ENCODE peak calls at places on chromosomes 11 and 22, in ten cellular contexts. One of them, this sample, is unnamed.

GRCh38 chr11:59943996-59944395 is 5.8 kb downstream of the OOSP1 start:
- DNase-seq in neuronal stem cell: no peak
- DNase-seq in tibial artery: no peak
- DNase-seq in activated T-cell treated with anti-CD3 and anti-CD28 coated beads for 48 hours: no peak
- DNase-seq in amniotic stem cell: no peak
- DNase-seq in HT1080: no peak
- DNase-seq in EL: no peak
- DNase-seq in T-helper 1 cell: no peak
- DNase-seq in anterior cingulate cortex: no peak
- DNase-seq in brain microvascular endothelial cell: no peak
- DNase-seq in this sample: no peak

GRCh38 chr11:97964332-97965004 is 1056.3 kb upstream of the CNTN5 start:
- DNase-seq in activated T-cell treated with anti-CD3 and anti-CD28 coated beads for 48 hours: no peak
- DNase-seq in HT1080: no peak
- DNase-seq in amniotic stem cell: no peak
- DNase-seq in EL: no peak
- DNase-seq in neuronal stem cell: no peak
- DNase-seq in tibial artery: no peak
- DNase-seq in brain microvascular endothelial cell: no peak
- DNase-seq in T-helper 1 cell: no peak
- DNase-seq in anterior cingulate cortex: no peak
- DNase-seq in this sample: no peak

GRCh38 chr11:126332221-126332711 is 23.2 kb upstream of the ST3GAL4 start:
- DNase-seq in activated T-cell treated with anti-CD3 and anti-CD28 coated beads for 48 hours: no peak
- DNase-seq in T-helper 1 cell: no peak
- DNase-seq in neuronal stem cell: no peak
- DNase-seq in EL: peak
- DNase-seq in HT1080: peak
- DNase-seq in anterior cingulate cortex: no peak
- DNase-seq in brain microvascular endothelial cell: peak
- DNase-seq in amniotic stem cell: peak
- DNase-seq in tibial artery: peak
- DNase-seq in this sample: no peak

GRCh38 chr22:29079218-29079901 is 6.5 kb downstream of the KREMEN1 start:
- DNase-seq in amniotic stem cell: no peak
- DNase-seq in activated T-cell treated with anti-CD3 and anti-CD28 coated beads for 48 hours: no peak
- DNase-seq in HT1080: no peak
- DNase-seq in brain microvascular endothelial cell: no peak
- DNase-seq in EL: no peak
- DNase-seq in T-helper 1 cell: no peak
- DNase-seq in neuronal stem cell: no peak
- DNase-seq in tibial artery: no peak
- DNase-seq in anterior cingulate cortex: no peak
- DNase-seq in this sample: no peak

GRCh38 chr22:47275479-47276218 is 513.2 kb downstream of the TBC1D22A start:
- DNase-seq in HT1080: no peak
- DNase-seq in tibial artery: no peak
- DNase-seq in amniotic stem cell: no peak
- DNase-seq in activated T-cell treated with anti-CD3 and anti-CD28 coated beads for 48 hours: no peak
- DNase-seq in brain microvascular endothelial cell: no peak
- DNase-seq in neuronal stem cell: no peak
- DNase-seq in EL: no peak
- DNase-seq in anterior cingulate cortex: no peak
- DNase-seq in T-helper 1 cell: no peak
- DNase-seq in this sample: no peak

GRCh38 chr11:5383576-5383975 is at the start of gene OR51M1:
- DNase-seq in neuronal stem cell: no peak
- DNase-seq in anterior cingulate cortex: no peak
- DNase-seq in activated T-cell treated with anti-CD3 and anti-CD28 coated beads for 48 hours: no peak
- DNase-seq in amniotic stem cell: no peak
- DNase-seq in T-helper 1 cell: no peak
- DNase-seq in HT1080: no peak
- DNase-seq in tibial artery: no peak
- DNase-seq in brain microvascular endothelial cell: no peak
- DNase-seq in EL: no peak
- DNase-seq in this sample: no peak

GRCh38 chr22:48185071-48185470 is 1422.6 kb downstream of the TBC1D22A start:
- DNase-seq in amniotic stem cell: no peak
- DNase-seq in EL: no peak
- DNase-seq in brain microvascular endothelial cell: no peak
- DNase-seq in anterior cingulate cortex: no peak
- DNase-seq in T-helper 1 cell: no peak
- DNase-seq in neuronal stem cell: no peak
- DNase-seq in HT1080: no peak
- DNase-seq in tibial artery: no peak
- DNase-seq in activated T-cell treated with anti-CD3 and anti-CD28 coated beads for 48 hours: no peak
- DNase-seq in this sample: no peak

GRCh38 chr22:37552560-37553163 is 7.6 kb upstream of the CDC42EP1 start:
- DNase-seq in anterior cingulate cortex: no peak
- DNase-seq in HT1080: peak
- DNase-seq in amniotic stem cell: no peak
- DNase-seq in brain microvascular endothelial cell: no peak
- DNase-seq in EL: peak
- DNase-seq in neuronal stem cell: peak
- DNase-seq in tibial artery: no peak
- DNase-seq in activated T-cell treated with anti-CD3 and anti-CD28 coated beads for 48 hours: no peak
- DNase-seq in T-helper 1 cell: no peak
- DNase-seq in this sample: no peak

GRCh38 chr11:118659314-118659939 is 20.0 kb downstream of the TREH start:
- DNase-seq in T-helper 1 cell: peak
- DNase-seq in neuronal stem cell: peak
- DNase-seq in EL: peak
- DNase-seq in HT1080: peak
- DNase-seq in anterior cingulate cortex: peak
- DNase-seq in amniotic stem cell: peak
- DNase-seq in brain microvascular endothelial cell: peak
- DNase-seq in activated T-cell treated with anti-CD3 and anti-CD28 coated beads for 48 hours: peak
- DNase-seq in tibial artery: peak
- DNase-seq in this sample: peak

GRCh38 chr11:313787-314547 is at the start of gene IFITM1:
- DNase-seq in anterior cingulate cortex: no peak
- DNase-seq in neuronal stem cell: no peak
- DNase-seq in activated T-cell treated with anti-CD3 and anti-CD28 coated beads for 48 hours: no peak
- DNase-seq in amniotic stem cell: peak
- DNase-seq in tibial artery: no peak
- DNase-seq in T-helper 1 cell: no peak
- DNase-seq in HT1080: peak
- DNase-seq in EL: peak
- DNase-seq in brain microvascular endothelial cell: no peak
- DNase-seq in this sample: no peak

GRCh38 chr22:22878801-22879674 is 8.6 kb upstream of the IGLL5 start:
- DNase-seq in activated T-cell treated with anti-CD3 and anti-CD28 coated beads for 48 hours: no peak
- DNase-seq in amniotic stem cell: no peak
- DNase-seq in neuronal stem cell: no peak
- DNase-seq in EL: no peak
- DNase-seq in anterior cingulate cortex: no peak
- DNase-seq in T-helper 1 cell: no peak
- DNase-seq in brain microvascular endothelial cell: no peak
- DNase-seq in tibial artery: no peak
- DNase-seq in HT1080: no peak
- DNase-seq in this sample: no peak

GRCh38 chr22:38758276-38758945 is 2.6 kb upstream of the SUN2 start:
- DNase-seq in EL: no peak
- DNase-seq in HT1080: no peak
- DNase-seq in T-helper 1 cell: peak
- DNase-seq in activated T-cell treated with anti-CD3 and anti-CD28 coated beads for 48 hours: peak
- DNase-seq in amniotic stem cell: no peak
- DNase-seq in neuronal stem cell: no peak
- DNase-seq in tibial artery: no peak
- DNase-seq in brain microvascular endothelial cell: no peak
- DNase-seq in anterior cingulate cortex: no peak
- DNase-seq in this sample: no peak

GRCh38 chr22:48980409-48980808 is 847.3 kb downstream of the BRD1 start:
- DNase-seq in HT1080: no peak
- DNase-seq in activated T-cell treated with anti-CD3 and anti-CD28 coated beads for 48 hours: no peak
- DNase-seq in EL: no peak
- DNase-seq in anterior cingulate cortex: no peak
- DNase-seq in brain microvascular endothelial cell: no peak
- DNase-seq in tibial artery: no peak
- DNase-seq in T-helper 1 cell: no peak
- DNase-seq in amniotic stem cell: no peak
- DNase-seq in neuronal stem cell: no peak
- DNase-seq in this sample: no peak

GRCh38 chr11:35214792-35215193 is 75.8 kb downstream of the CD44 start:
- DNase-seq in EL: peak
- DNase-seq in brain microvascular endothelial cell: peak
- DNase-seq in anterior cingulate cortex: no peak
- DNase-seq in activated T-cell treated with anti-CD3 and anti-CD28 coated beads for 48 hours: peak
- DNase-seq in tibial artery: no peak
- DNase-seq in neuronal stem cell: no peak
- DNase-seq in HT1080: peak
- DNase-seq in amniotic stem cell: peak
- DNase-seq in T-helper 1 cell: no peak
- DNase-seq in this sample: peak

GRCh38 chr11:110023711-110024110 is 69.5 kb upstream of the ZC3H12C start:
- DNase-seq in anterior cingulate cortex: no peak
- DNase-seq in amniotic stem cell: no peak
- DNase-seq in T-helper 1 cell: no peak
- DNase-seq in EL: no peak
- DNase-seq in activated T-cell treated with anti-CD3 and anti-CD28 coated beads for 48 hours: no peak
- DNase-seq in neuronal stem cell: no peak
- DNase-seq in brain microvascular endothelial cell: no peak
- DNase-seq in HT1080: no peak
- DNase-seq in tibial artery: no peak
- DNase-seq in this sample: no peak

GRCh38 chr11:78560066-78560597 is 14.5 kb downstream of the NARS2 start:
- DNase-seq in tibial artery: no peak
- DNase-seq in anterior cingulate cortex: no peak
- DNase-seq in amniotic stem cell: no peak
- DNase-seq in T-helper 1 cell: no peak
- DNase-seq in HT1080: no peak
- DNase-seq in activated T-cell treated with anti-CD3 and anti-CD28 coated beads for 48 hours: no peak
- DNase-seq in EL: no peak
- DNase-seq in neuronal stem cell: no peak
- DNase-seq in brain microvascular endothelial cell: no peak
- DNase-seq in this sample: no peak

GRCh38 chr11:45093761-45094455 is 52.5 kb upstream of the PRDM11 start:
- DNase-seq in HT1080: no peak
- DNase-seq in EL: no peak
- DNase-seq in neuronal stem cell: no peak
- DNase-seq in T-helper 1 cell: no peak
- DNase-seq in tibial artery: no peak
- DNase-seq in amniotic stem cell: no peak
- DNase-seq in anterior cingulate cortex: no peak
- DNase-seq in activated T-cell treated with anti-CD3 and anti-CD28 coated beads for 48 hours: no peak
- DNase-seq in brain microvascular endothelial cell: no peak
- DNase-seq in this sample: no peak

GRCh38 chr11:95897731-95898130 is 26.2 kb downstream of the MTMR2 start:
- DNase-seq in T-helper 1 cell: no peak
- DNase-seq in EL: no peak
- DNase-seq in anterior cingulate cortex: no peak
- DNase-seq in amniotic stem cell: no peak
- DNase-seq in tibial artery: no peak
- DNase-seq in HT1080: no peak
- DNase-seq in brain microvascular endothelial cell: peak
- DNase-seq in neuronal stem cell: no peak
- DNase-seq in activated T-cell treated with anti-CD3 and anti-CD28 coated beads for 48 hours: no peak
- DNase-seq in this sample: no peak

GRCh38 chr22:39729141-39729934 is 158.8 kb downstream of the CACNA1I start:
- DNase-seq in amniotic stem cell: no peak
- DNase-seq in anterior cingulate cortex: no peak
- DNase-seq in HT1080: no peak
- DNase-seq in T-helper 1 cell: no peak
- DNase-seq in activated T-cell treated with anti-CD3 and anti-CD28 coated beads for 48 hours: no peak
- DNase-seq in neuronal stem cell: no peak
- DNase-seq in brain microvascular endothelial cell: no peak
- DNase-seq in tibial artery: no peak
- DNase-seq in EL: no peak
- DNase-seq in this sample: no peak

GRCh38 chr11:121881806-121882205 is 234.2 kb downstream of the BLID start:
- DNase-seq in amniotic stem cell: no peak
- DNase-seq in tibial artery: no peak
- DNase-seq in anterior cingulate cortex: no peak
- DNase-seq in activated T-cell treated with anti-CD3 and anti-CD28 coated beads for 48 hours: no peak
- DNase-seq in neuronal stem cell: no peak
- DNase-seq in T-helper 1 cell: no peak
- DNase-seq in brain microvascular endothelial cell: peak
- DNase-seq in HT1080: peak
- DNase-seq in EL: peak
- DNase-seq in this sample: no peak

GRCh38 chr11:96426356-96427103 is 36.7 kb downstream of the JRKL start:
- DNase-seq in activated T-cell treated with anti-CD3 and anti-CD28 coated beads for 48 hours: no peak
- DNase-seq in tibial artery: no peak
- DNase-seq in amniotic stem cell: peak
- DNase-seq in anterior cingulate cortex: no peak
- DNase-seq in EL: peak
- DNase-seq in neuronal stem cell: peak
- DNase-seq in T-helper 1 cell: no peak
- DNase-seq in brain microvascular endothelial cell: no peak
- DNase-seq in HT1080: peak
- DNase-seq in this sample: peak

GRCh38 chr11:35794850-35795249 is 132.3 kb downstream of the TRIM44 start:
- DNase-seq in neuronal stem cell: no peak
- DNase-seq in activated T-cell treated with anti-CD3 and anti-CD28 coated beads for 48 hours: no peak
- DNase-seq in anterior cingulate cortex: no peak
- DNase-seq in T-helper 1 cell: no peak
- DNase-seq in HT1080: peak
- DNase-seq in EL: peak
- DNase-seq in tibial artery: no peak
- DNase-seq in amniotic stem cell: peak
- DNase-seq in brain microvascular endothelial cell: peak
- DNase-seq in this sample: peak

GRCh38 chr11:128517457-128518230 is 69.7 kb downstream of the ETS1 start:
- DNase-seq in anterior cingulate cortex: no peak
- DNase-seq in HT1080: no peak
- DNase-seq in amniotic stem cell: no peak
- DNase-seq in T-helper 1 cell: no peak
- DNase-seq in EL: peak
- DNase-seq in tibial artery: no peak
- DNase-seq in brain microvascular endothelial cell: no peak
- DNase-seq in activated T-cell treated with anti-CD3 and anti-CD28 coated beads for 48 hours: no peak
- DNase-seq in neuronal stem cell: no peak
- DNase-seq in this sample: no peak

GRCh38 chr11:74162688-74163467 is 7.9 kb downstream of the C2CD3 start:
- DNase-seq in EL: no peak
- DNase-seq in amniotic stem cell: no peak
- DNase-seq in T-helper 1 cell: no peak
- DNase-seq in activated T-cell treated with anti-CD3 and anti-CD28 coated beads for 48 hours: no peak
- DNase-seq in neuronal stem cell: no peak
- DNase-seq in HT1080: no peak
- DNase-seq in brain microvascular endothelial cell: no peak
- DNase-seq in tibial artery: no peak
- DNase-seq in anterior cingulate cortex: no peak
- DNase-seq in this sample: no peak

GRCh38 chr22:28141614-28142013 is 222.6 kb upstream of the PITPNB start:
- DNase-seq in amniotic stem cell: no peak
- DNase-seq in anterior cingulate cortex: no peak
- DNase-seq in activated T-cell treated with anti-CD3 and anti-CD28 coated beads for 48 hours: no peak
- DNase-seq in neuronal stem cell: no peak
- DNase-seq in HT1080: peak
- DNase-seq in brain microvascular endothelial cell: peak
- DNase-seq in T-helper 1 cell: no peak
- DNase-seq in EL: peak
- DNase-seq in tibial artery: no peak
- DNase-seq in this sample: peak

GRCh38 chr11:1005913-1006312 is 30.6 kb downstream of the MUC6 start:
- DNase-seq in tibial artery: no peak
- DNase-seq in anterior cingulate cortex: no peak
- DNase-seq in activated T-cell treated with anti-CD3 and anti-CD28 coated beads for 48 hours: no peak
- DNase-seq in T-helper 1 cell: no peak
- DNase-seq in brain microvascular endothelial cell: no peak
- DNase-seq in EL: no peak
- DNase-seq in amniotic stem cell: no peak
- DNase-seq in HT1080: no peak
- DNase-seq in neuronal stem cell: no peak
- DNase-seq in this sample: no peak

GRCh38 chr11:102138677-102139076 is 28.4 kb downstream of the YAP1 start:
- DNase-seq in T-helper 1 cell: no peak
- DNase-seq in HT1080: peak
- DNase-seq in activated T-cell treated with anti-CD3 and anti-CD28 coated beads for 48 hours: no peak
- DNase-seq in amniotic stem cell: peak
- DNase-seq in EL: peak
- DNase-seq in brain microvascular endothelial cell: peak
- DNase-seq in anterior cingulate cortex: no peak
- DNase-seq in tibial artery: no peak
- DNase-seq in neuronal stem cell: no peak
- DNase-seq in this sample: no peak

GRCh38 chr11:96607890-96608558 is 218.2 kb downstream of the JRKL start:
- DNase-seq in T-helper 1 cell: no peak
- DNase-seq in EL: peak
- DNase-seq in tibial artery: no peak
- DNase-seq in brain microvascular endothelial cell: no peak
- DNase-seq in amniotic stem cell: no peak
- DNase-seq in neuronal stem cell: no peak
- DNase-seq in activated T-cell treated with anti-CD3 and anti-CD28 coated beads for 48 hours: no peak
- DNase-seq in anterior cingulate cortex: no peak
- DNase-seq in HT1080: peak
- DNase-seq in this sample: peak